ENCODE peak calls at places on chromosome 7, in six cellular contexts. X, C, A, D, O and E are unnamed samples.

GRCh38 chr7:95264225-95264927 is 60.0 kb downstream of the PON1 start:
- DNase-seq in C (no peak), A (peak; percentile 41), D (no peak), X (no peak), O (no peak), E (no peak)

GRCh38 chr7:117385340-117386124 is 41.8 kb downstream of the ASZ1 start:
- DNase-seq in X (no peak), A (peak; percentile 53), C (no peak), D (peak; percentile 38), O (no peak), E (no peak)

GRCh38 chr7:69414555-69414954 is 183.7 kb upstream of the AUTS2 start:
- DNase-seq in O (no peak), X (no peak), A (no peak), D (no peak), C (no peak), E (no peak)

GRCh38 chr7:111232249-111233084 is 141.5 kb downstream of the LRRN3 start:
- DNase-seq in A (peak; percentile 75), C (no peak), D (peak; percentile 54), O (no peak), X (no peak), E (no peak)

GRCh38 chr7:158956805-158957506 is 100.6 kb downstream of the DYNC2I1 start:
- DNase-seq in O (no peak), D (no peak), C (no peak), X (no peak), A (no peak), E (no peak)

GRCh38 chr7:122790558-122790957 is 87.8 kb upstream of the RNF148 start:
- DNase-seq in O (no peak), X (no peak), A (no peak), D (no peak), C (no peak), E (no peak)

GRCh38 chr7:36154255-36155212 is 1.5 kb downstream of the EEPD1 start:
- DNase-seq in X (no peak), A (no peak), D (no peak), C (no peak), O (no peak), E (no peak)

GRCh38 chr7:7175075-7175695 is 7.2 kb upstream of the C1GALT1 start:
- DNase-seq in O (no peak), C (no peak), A (no peak), X (no peak), D (no peak), E (no peak)

GRCh38 chr7:157651366-157652160 is 314.8 kb downstream of the DNAJB6 start:
- DNase-seq in C (no peak), X (no peak), A (no peak), D (no peak), O (no peak), E (no peak)

GRCh38 chr7:22565315-22565811 is 65.4 kb upstream of the STEAP1B start:
- DNase-seq in X (no peak), A (peak; percentile 74), D (peak; percentile 91), O (no peak), C (no peak), E (no peak)

GRCh38 chr7:134480730-134481129 is 21.8 kb upstream of the AKR1B1 start:
- DNase-seq in A (peak; percentile 35), C (no peak), X (no peak), D (peak; percentile 71), O (peak; percentile 48), E (peak; percentile 42)

GRCh38 chr7:132072165-132072564 is 504.1 kb downstream of the PLXNA4 start:
- DNase-seq in O (peak; percentile 15), D (no peak), A (no peak), X (no peak), C (no peak), E (no peak)

GRCh38 chr7:84950836-84951235 is 236.0 kb downstream of the SEMA3D start:
- DNase-seq in C (no peak), O (no peak), A (peak; percentile 53), X (no peak), D (peak; percentile 58), E (no peak)

GRCh38 chr7:106450716-106451115 is 165.9 kb upstream of the NAMPT start:
- DNase-seq in C (no peak), O (no peak), A (no peak), D (no peak), X (no peak), E (no peak)

GRCh38 chr7:149245244-149245643 is 5.8 kb downstream of the ZNF212 start:
- DNase-seq in D (peak; percentile 58), A (peak; percentile 62), C (no peak), X (no peak), O (no peak), E (no peak)

GRCh38 chr7:23971031-23971430 is 261.0 kb downstream of the STK31 start:
- DNase-seq in A (no peak), O (no peak), D (no peak), X (no peak), C (no peak), E (no peak)

GRCh38 chr7:67659066-67659465 is 662.4 kb downstream of the TYW1 start:
- DNase-seq in X (no peak), D (no peak), A (no peak), C (no peak), O (no peak), E (no peak)

DNA sequence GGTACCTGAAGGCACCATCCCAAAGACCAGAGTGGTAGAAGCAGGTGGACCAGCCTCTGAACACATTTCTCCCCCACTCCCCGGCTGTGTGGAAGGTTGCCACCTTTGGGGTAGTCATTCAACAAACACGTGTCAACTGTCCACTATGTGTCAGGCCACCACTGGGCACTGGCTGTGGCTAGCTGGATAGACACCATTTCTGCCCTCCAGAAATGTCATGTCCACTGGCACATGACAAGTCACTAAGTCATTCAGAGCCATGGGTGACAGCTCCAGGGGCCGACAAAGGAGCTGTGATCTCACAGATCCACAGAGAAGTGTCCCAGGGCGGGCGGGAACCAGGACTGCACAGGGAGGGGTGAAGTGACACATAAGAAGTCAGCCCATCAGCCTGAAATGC is 99.6 kb downstream of the EGFR start:
- DNase-seq in C (no peak), D (no peak), X (no peak), O (no peak), A (no peak), E (no peak)
- H4K91ac ChIP-seq in C (no peak overlapping the region), D (no peak overlapping the region), X (no peak overlapping the region), O (peak overlapping the region; percentile 51), A (no peak overlapping the region), E (no peak overlapping the region)

GRCh38 chr7:33854951-33855350 is 50.4 kb upstream of the BMPER start:
- DNase-seq in A (peak; percentile 95), D (peak; percentile 88), X (no peak), C (no peak), O (no peak), E (no peak)
- H4K91ac ChIP-seq in A (peak overlapping the region; percentile 55), D (no peak overlapping the region), X (no peak overlapping the region), C (no peak overlapping the region), O (no peak overlapping the region), E (no peak overlapping the region)

DNA sequence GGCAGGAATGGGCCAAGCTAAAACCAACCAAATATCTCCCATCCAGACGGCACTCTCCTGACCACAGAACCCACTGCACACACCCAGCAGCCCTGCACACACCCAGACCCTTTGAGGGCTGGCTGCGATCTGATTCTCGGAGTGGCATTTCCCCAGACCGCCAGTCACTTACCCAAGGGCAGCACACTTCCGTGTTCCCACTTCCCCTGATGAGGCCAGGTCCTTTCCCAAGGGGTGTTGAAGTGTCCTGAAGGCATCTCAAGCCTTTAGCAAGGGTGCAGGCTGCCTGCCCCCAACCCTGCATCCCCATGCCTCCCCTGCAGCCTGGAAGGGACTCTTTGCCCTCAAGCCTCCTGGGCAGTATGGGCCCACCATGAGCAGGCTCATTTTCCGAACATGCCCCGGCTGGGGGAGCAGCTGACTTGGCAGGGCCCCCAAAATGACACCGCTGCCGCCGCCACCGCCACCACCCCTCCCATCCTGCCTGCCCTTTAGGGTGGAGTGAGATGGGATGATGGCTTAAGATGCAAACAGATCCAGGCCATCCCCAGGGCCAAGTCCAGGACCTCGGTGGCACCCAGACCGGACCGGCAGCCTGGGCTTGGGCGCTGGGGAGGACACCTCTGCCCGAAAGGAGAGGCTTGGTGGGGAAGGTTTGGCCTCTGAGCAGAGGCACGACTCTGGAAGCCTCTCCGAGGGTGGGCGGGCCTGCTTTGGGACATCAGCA is 159.8 kb downstream of the NRF1 start:
- DNase-seq in O (no peak), C (no peak), X (no peak), A (no peak), D (no peak), E (no peak)
- H4K91ac ChIP-seq in O (no peak overlapping the region), C (peak overlapping the region; percentile 92), X (no peak overlapping the region), A (no peak overlapping the region), D (no peak overlapping the region), E (no peak overlapping the region)

DNA sequence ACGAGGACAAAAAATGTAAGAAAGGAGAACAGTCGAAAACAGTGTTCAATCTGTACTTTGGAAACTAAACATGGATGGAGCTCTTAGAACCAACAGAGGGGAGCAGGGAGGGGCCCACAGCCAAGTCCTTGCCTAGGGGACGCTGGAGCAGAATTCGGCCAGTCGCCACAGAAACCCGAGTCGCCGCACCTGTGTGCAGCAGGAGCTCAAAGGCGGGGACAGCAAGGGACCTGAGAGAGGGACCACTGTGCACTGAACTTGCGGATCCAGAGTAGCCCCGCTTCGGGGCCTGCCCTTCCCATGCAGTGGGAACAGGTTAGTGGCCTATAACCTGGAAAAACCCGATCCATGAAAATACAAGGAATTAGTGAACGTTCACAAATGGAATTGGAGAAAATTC is 68.1 kb downstream of the SEC61G start:
- DNase-seq in X (no peak), C (no peak), D (no peak), A (no peak), O (no peak), E (peak; percentile 57)
- H4K91ac ChIP-seq in X (no peak overlapping the region), C (no peak overlapping the region), D (no peak overlapping the region), A (no peak overlapping the region), O (no peak overlapping the region), E (no peak overlapping the region)

DNA sequence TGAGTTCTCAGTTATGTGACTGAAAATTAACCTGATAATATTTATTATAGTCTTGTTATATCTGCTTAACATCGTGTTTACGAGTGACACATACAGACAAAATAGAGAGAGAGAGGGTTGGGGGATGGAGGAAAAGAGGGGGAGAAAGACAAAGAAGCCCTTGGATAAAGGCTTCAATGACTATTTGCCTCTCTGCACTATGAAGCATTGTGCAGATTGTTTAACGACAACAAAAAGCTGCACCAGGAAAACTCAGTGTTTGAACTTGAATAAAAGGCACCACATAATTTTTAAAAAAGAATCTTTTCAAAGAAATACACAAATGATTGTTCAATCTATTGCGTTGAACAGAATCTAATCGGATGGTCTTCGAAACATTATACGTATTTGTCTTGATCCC is 27.8 kb downstream of the MAGI2 start:
- DNase-seq in O (no peak), X (no peak), D (no peak), A (no peak), C (no peak), E (no peak)
- H4K91ac ChIP-seq in O (no peak overlapping the region), X (no peak overlapping the region), D (no peak overlapping the region), A (no peak overlapping the region), C (no peak overlapping the region), E (no peak overlapping the region)

GRCh38 chr7:128853691-128854298 is 8.9 kb upstream of the ATP6V1F start:
- DNase-seq in A (no peak), O (no peak), D (no peak), C (no peak), X (no peak), E (no peak)
- H4K91ac ChIP-seq in A (no peak overlapping the region), O (no peak overlapping the region), D (no peak overlapping the region), C (no peak overlapping the region), X (no peak overlapping the region), E (no peak overlapping the region)

GRCh38 chr7:65269150-65269856 is 104.4 kb upstream of the ZNF92 start:
- DNase-seq in C (peak; percentile 93), X (peak; percentile 94), D (peak; percentile 57), A (peak; percentile 58), O (no peak), E (peak; percentile 96)
- H4K91ac ChIP-seq in C (peak overlapping the region; percentile 83), X (no peak overlapping the region), D (no peak overlapping the region), A (no peak overlapping the region), O (no peak overlapping the region), E (no peak overlapping the region)

GRCh38 chr7:46243406-46243805 is 322.3 kb upstream of the IGFBP3 start:
- DNase-seq in A (no peak), D (no peak), X (no peak), C (no peak), O (no peak), E (no peak)
- H4K91ac ChIP-seq in A (no peak overlapping the region), D (no peak overlapping the region), X (no peak overlapping the region), C (no peak overlapping the region), O (no peak overlapping the region), E (no peak overlapping the region)